ENCODE peak calls at places on chromosome 4, in seven cellular contexts. T, W, Y, R, C, D and I are unnamed samples.

GRCh38 chr4:158313566-158313965 is 103.3 kb downstream of the TMEM144 start:
- DNase-seq in T (no peak), W (no peak), Y (no peak), R (no peak), C (no peak), D (no peak), I (no peak)

GRCh38 chr4:93827272-93827947 is 1.1 kb upstream of the ATOH1 start:
- DNase-seq in T (no peak), W (no peak), Y (no peak), R (no peak), C (peak; percentile 24), D (no peak), I (no peak)

GRCh38 chr4:3410401-3411135 is 31.2 kb upstream of the HGFAC start:
- DNase-seq in T (no peak), W (no peak), Y (no peak), R (no peak), C (no peak), D (no peak), I (no peak)

GRCh38 chr4:177001271-177002175 is 208.8 kb upstream of the VEGFC start:
- DNase-seq in T (no peak), W (no peak), Y (no peak), R (no peak), C (no peak), D (no peak), I (no peak)

GRCh38 chr4:59222231-59222630 is 1977.9 kb upstream of the ADGRL3 start:
- DNase-seq in T (no peak), W (no peak), Y (no peak), R (no peak), C (no peak), D (no peak), I (no peak)

GRCh38 chr4:86334020-86334750 is 25.7 kb downstream of the MAPK10 start:
- DNase-seq in T (no peak), W (no peak), Y (no peak), R (no peak), C (no peak), D (no peak), I (no peak)

GRCh38 chr4:1094336-1094690 is 19.1 kb downstream of the RNF212 start:
- DNase-seq in T (no peak), W (no peak), Y (no peak), R (no peak), C (no peak), D (no peak), I (no peak)

GRCh38 chr4:1323635-1324442 is 23.2 kb upstream of the UVSSA start:
- DNase-seq in T (no peak), W (peak; percentile 87), Y (no peak), R (no peak), C (no peak), D (no peak), I (no peak)

GRCh38 chr4:32748498-32748897 is 2028.3 kb downstream of the PCDH7 start:
- DNase-seq in T (peak; percentile 0), W (no peak), Y (no peak), R (peak; percentile 46), C (no peak), D (no peak), I (no peak)

GRCh38 chr4:101806914-101807313 is 16.4 kb downstream of the BANK1 start:
- DNase-seq in T (no peak), W (peak; percentile 67), Y (no peak), R (no peak), C (no peak), D (no peak), I (no peak)

GRCh38 chr4:159504634-159505033 is 401.8 kb downstream of the RAPGEF2 start:
- DNase-seq in T (no peak), W (no peak), Y (no peak), R (no peak), C (no peak), D (no peak), I (no peak)

GRCh38 chr4:84258905-84259830 is 239.9 kb downstream of the NKX6-1 start:
- DNase-seq in T (no peak), W (peak; percentile 50), Y (no peak), R (no peak), C (no peak), D (no peak), I (peak; percentile 9)

GRCh38 chr4:144685916-144686315 is 40.0 kb downstream of the HHIP start:
- DNase-seq in T (no peak), W (no peak), Y (no peak), R (no peak), C (no peak), D (no peak), I (no peak)